ENCODE peak calls at places on chromosomes 12 and 14, in ten cellular contexts. E, F, G, I, W, A, U, Q, M and Y are unnamed samples.

GRCh38 chr14:67485501-67486095 is 2.9 kb downstream of the TMEM229B start:
- DNase-seq in E (no peak), F (no peak), G (no peak), I (no peak), W (no peak), A (no peak), U (no peak), Q (no peak), M (no peak), Y (no peak)

GRCh38 chr14:34797747-34798583 is 77.2 kb downstream of the BAZ1A start:
- DNase-seq in E (no peak), F (no peak), G (no peak), I (no peak), W (no peak), A (peak; percentile 98), U (no peak), Q (no peak), M (no peak), Y (no peak)

GRCh38 chr14:63257299-63257698 is 53.1 kb downstream of the RHOJ start:
- DNase-seq in E (no peak), F (no peak), G (no peak), I (no peak), W (no peak), A (no peak), U (no peak), Q (no peak), M (no peak), Y (no peak)

GRCh38 chr14:51295666-51296263 is 55.7 kb downstream of the TMX1 start:
- DNase-seq in E (no peak), F (no peak), G (no peak), I (no peak), W (no peak), A (no peak), U (no peak), Q (peak; percentile 49), M (no peak), Y (no peak)

GRCh38 chr14:56333361-56334279 is 215.4 kb downstream of the PELI2 start:
- DNase-seq in E (peak; percentile 30), F (no peak), G (no peak), I (no peak), W (no peak), A (peak; percentile 13), U (no peak), Q (peak; percentile 41), M (no peak), Y (no peak)

GRCh38 chr14:75249251-75249957 is 29.2 kb upstream of the FOS start:
- DNase-seq in E (no peak), F (peak; percentile 50), G (no peak), I (no peak), W (no peak), A (no peak), U (no peak), Q (peak; percentile 72), M (peak; percentile 85), Y (peak; percentile 71)

GRCh38 chr14:95786566-95786965 is 72.6 kb upstream of the TCL1A start:
- DNase-seq in E (no peak), F (no peak), G (no peak), I (no peak), W (no peak), A (no peak), U (no peak), Q (no peak), M (no peak), Y (no peak)

GRCh38 chr12:51126297-51126696 is 42.9 kb upstream of the CSRNP2 start:
- DNase-seq in E (no peak), F (no peak), G (no peak), I (no peak), W (no peak), A (no peak), U (no peak), Q (no peak), M (no peak), Y (no peak)

GRCh38 chr12:126874427-126875026 is 1392.4 kb upstream of the TMEM132C start:
- DNase-seq in E (peak; percentile 35), F (no peak), G (peak; percentile 50), I (no peak), W (peak; percentile 48), A (peak; percentile 15), U (peak; percentile 32), Q (no peak), M (peak; percentile 84), Y (peak; percentile 54)

GRCh38 chr12:109264095-109264942 is 44.8 kb downstream of the FOXN4 start:
- DNase-seq in E (peak; percentile 86), F (no peak), G (peak; percentile 77), I (no peak), W (peak; percentile 67), A (peak; percentile 67), U (peak; percentile 58), Q (peak; percentile 61), M (peak; percentile 92), Y (no peak)

GRCh38 chr14:76911473-76911872 is 85.3 kb downstream of the LRRC74A start:
- DNase-seq in E (no peak), F (no peak), G (no peak), I (no peak), W (no peak), A (no peak), U (no peak), Q (no peak), M (no peak), Y (no peak)

DNA sequence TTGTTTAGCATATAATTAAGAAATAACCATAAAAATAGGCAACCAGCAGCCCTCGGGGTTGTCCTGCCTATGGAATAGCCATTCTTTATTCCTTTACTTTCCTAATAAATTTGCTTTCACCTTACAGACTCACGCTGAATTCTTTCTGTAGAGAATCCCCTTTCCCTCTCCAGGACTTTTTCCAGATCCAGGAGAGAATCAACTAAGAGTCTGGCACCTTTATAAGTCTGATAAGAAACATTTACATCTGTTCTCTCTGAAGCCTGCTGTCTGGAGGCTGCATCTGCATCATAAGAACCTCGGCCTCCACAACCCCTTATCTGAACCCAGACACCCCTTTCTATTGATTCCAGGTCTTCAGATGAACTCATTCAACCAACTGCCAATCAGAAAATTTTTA is 32.3 kb downstream of the RIMBP2 start:
- DNase-seq in E (no peak), F (no peak), G (no peak), I (no peak), W (no peak), A (no peak), U (no peak), Q (no peak), M (no peak), Y (no peak)
- H3K9me3 ChIP-seq in E (no peaks in the 10 kb centered on the region), F (no peaks in the 10 kb centered on the region), G (no peaks in the 10 kb centered on the region), I (no peaks in the 10 kb centered on the region), W (no peaks in the 10 kb centered on the region), A (no peaks in the 10 kb centered on the region), U (peaks cover 8% of the 10 kb centered on the region), Q (no peaks in the 10 kb centered on the region), M (no peaks in the 10 kb centered on the region), Y (no peaks in the 10 kb centered on the region)

GRCh38 chr14:47675489-47676300 is at the start of gene MDGA2:
- DNase-seq in E (peak; percentile 7), F (no peak), G (no peak), I (no peak), W (no peak), A (no peak), U (no peak), Q (no peak), M (no peak), Y (no peak)
- H3K9me3 ChIP-seq in E (no peaks in the 10 kb centered on the region), F (no peaks in the 10 kb centered on the region), G (no peaks in the 10 kb centered on the region), I (no peaks in the 10 kb centered on the region), W (no peaks in the 10 kb centered on the region), A (no peaks in the 10 kb centered on the region), U (no peaks in the 10 kb centered on the region), Q (no peaks in the 10 kb centered on the region), M (peaks cover 55% of the 10 kb centered on the region), Y (peaks cover 2% of the 10 kb centered on the region)

DNA sequence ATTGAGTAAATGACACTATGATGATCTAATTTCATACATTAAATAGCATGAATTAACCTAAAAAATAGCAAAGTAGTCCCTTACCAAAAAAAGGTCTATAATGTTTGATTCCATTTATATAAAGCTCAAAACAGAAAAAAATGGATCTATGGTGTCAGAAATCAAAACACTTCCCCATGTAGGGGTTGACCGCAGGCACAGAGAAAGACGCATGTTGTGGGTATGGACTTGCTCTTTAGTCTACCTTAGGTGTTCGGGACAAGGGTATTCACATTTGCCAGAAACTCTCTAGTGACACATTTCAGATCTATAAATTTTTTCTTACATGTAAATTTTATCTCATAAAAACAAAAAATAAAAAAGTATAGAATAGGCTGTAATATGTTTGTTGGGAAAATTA is 1262.9 kb downstream of the TMEM121 start:
- DNase-seq in E (no peak), F (no peak), G (no peak), I (no peak), W (no peak), A (no peak), U (no peak), Q (no peak), M (no peak), Y (no peak)
- H3K9me3 ChIP-seq in E (no peaks in the 10 kb centered on the region), F (no peaks in the 10 kb centered on the region), G (peaks cover 4% of the 10 kb centered on the region), I (no peaks in the 10 kb centered on the region), W (no peaks in the 10 kb centered on the region), A (no peaks in the 10 kb centered on the region), U (no peaks in the 10 kb centered on the region), Q (no peaks in the 10 kb centered on the region), M (no peaks in the 10 kb centered on the region), Y (no peaks in the 10 kb centered on the region)

DNA sequence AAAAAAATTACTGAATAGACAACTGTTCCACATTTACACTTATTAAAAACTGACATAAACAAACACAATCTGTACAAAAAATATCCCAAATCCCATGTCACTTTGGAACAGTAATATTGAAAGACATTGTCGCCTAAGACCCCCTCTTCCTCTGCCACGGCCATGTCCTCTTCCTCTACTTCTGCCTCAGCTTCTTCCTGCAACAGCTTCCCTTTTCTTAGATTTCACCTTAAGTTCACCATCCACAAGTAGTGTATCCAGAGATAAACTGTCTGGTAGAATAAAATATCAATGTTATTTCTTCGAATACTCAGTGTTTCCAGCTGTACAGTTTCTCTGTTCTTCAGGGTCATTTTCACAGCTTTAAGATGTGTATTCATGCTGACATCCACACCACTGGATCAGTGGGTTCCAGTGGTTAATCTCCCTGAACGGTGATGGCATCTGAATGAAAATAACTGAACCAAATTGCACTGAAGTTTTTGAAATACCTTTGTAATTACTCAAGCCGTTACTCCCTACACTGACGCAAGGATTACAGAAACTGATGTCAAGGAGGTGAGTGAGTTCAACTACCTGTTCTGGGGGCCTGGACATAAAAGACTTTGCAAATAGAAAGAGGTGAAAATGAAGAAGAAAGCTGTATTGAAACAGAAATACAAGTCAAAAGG is 208.5 kb downstream of the C12orf50 start:
- DNase-seq in E (no peak), F (no peak), G (peak; percentile 64), I (no peak), W (no peak), A (no peak), U (no peak), Q (peak; percentile 44), M (no peak), Y (no peak)
- H3K9me3 ChIP-seq in E (peaks cover 30% of the 10 kb centered on the region), F (no peaks in the 10 kb centered on the region), G (no peaks in the 10 kb centered on the region), I (no peaks in the 10 kb centered on the region), W (no peaks in the 10 kb centered on the region), A (peaks cover 4% of the 10 kb centered on the region), U (no peaks in the 10 kb centered on the region), Q (no peaks in the 10 kb centered on the region), M (no peaks in the 10 kb centered on the region), Y (no peaks in the 10 kb centered on the region)